ENCODE peak calls at places on chromosomes 3 and 15, in four cellular contexts. A is K562, Z is HepG2, H is A549. V is an unnamed sample.

GRCh38 chr3:37968784-37969600 is 21.6 kb upstream of the VILL start:
- ATAC-seq in A (no peak), Z (no peak), H (no peak), V (no peak)

GRCh38 chr15:85307687-85308045 is 72.7 kb upstream of the AKAP13 start:
- ATAC-seq in A (no peak), Z (no peak), H (no peak), V (no peak)

GRCh38 chr3:156472150-156472549 is 82.8 kb downstream of the SSR3 start:
- ATAC-seq in A (peak), Z (no peak), H (peak), V (no peak)

GRCh38 chr3:71693641-71694040 is 31.6 kb downstream of the EIF4E3 start:
- ATAC-seq in A (no peak), Z (no peak), H (no peak), V (peak)

GRCh38 chr3:183967693-183968092 is 50.0 kb downstream of the ABCC5 start:
- ATAC-seq in A (no peak), Z (no peak), H (no peak), V (no peak)

GRCh38 chr3:71260782-71261181 is 322.7 kb downstream of the FOXP1 start:
- ATAC-seq in A (no peak), Z (no peak), H (no peak), V (no peak)

GRCh38 chr3:52195823-52196331 is 2.1 kb upstream of the ALAS1 start:
- ATAC-seq in A (no peak), Z (peak), H (no peak), V (peak)

GRCh38 chr3:130915567-130916292 is 21.8 kb downstream of the ATP2C1 start:
- ATAC-seq in A (no peak), Z (no peak), H (no peak), V (no peak)

GRCh38 chr15:78934063-78935023 is 10.5 kb downstream of the CTSH start:
- ATAC-seq in A (no peak), Z (no peak), H (no peak), V (peak)

GRCh38 chr3:66812126-66812525 is 186.0 kb upstream of the KBTBD8 start:
- ATAC-seq in A (no peak), Z (no peak), H (no peak), V (no peak)

GRCh38 chr3:47661121-47661752 is 82.6 kb upstream of the CSPG5 start:
- ATAC-seq in A (peak), Z (no peak), H (peak), V (no peak)

GRCh38 chr15:81955709-81956108 is 90.1 kb downstream of the MEX3B start:
- ATAC-seq in A (no peak), Z (no peak), H (no peak), V (no peak)

GRCh38 chr3:45139372-45139894 is 6.7 kb downstream of the CDCP1 start:
- ATAC-seq in A (peak), Z (no peak), H (peak), V (peak)

GRCh38 chr3:15294914-15295313 is 37.5 kb downstream of the SH3BP5 start:
- ATAC-seq in A (no peak), Z (no peak), H (no peak), V (peak)

GRCh38 chr3:157247391-157247790 is 87.4 kb upstream of the CCNL1 start:
- ATAC-seq in A (no peak), Z (no peak), H (no peak), V (no peak)

GRCh38 chr3:49813497-49814174 is at the start of gene UBA7:
- ATAC-seq in A (peak), Z (peak), H (peak), V (peak)

GRCh38 chr15:46034755-46035154 is 399.9 kb downstream of the SQOR start:
- ATAC-seq in A (no peak), Z (no peak), H (no peak), V (no peak)

GRCh38 chr3:9173445-9173844 is 76.0 kb downstream of the SRGAP3 start:
- ATAC-seq in A (no peak), Z (peak), H (no peak), V (no peak)

GRCh38 chr3:132803889-132804288 is 81.7 kb upstream of the NPHP3 start:
- ATAC-seq in A (peak), Z (peak), H (peak), V (no peak)

GRCh38 chr15:72216079-72216478 is 14.9 kb downstream of the PKM start:
- ATAC-seq in A (no peak), Z (no peak), H (no peak), V (no peak)

GRCh38 chr3:14336414-14337285 is 65.8 kb upstream of the SLC6A6 start:
- ATAC-seq in A (no peak), Z (peak), H (no peak), V (no peak)

GRCh38 chr3:65262554-65262953 is 574.8 kb upstream of the ADAMTS9 start:
- ATAC-seq in A (no peak), Z (no peak), H (no peak), V (no peak)

GRCh38 chr3:43473228-43473627 is 148.6 kb downstream of the ANO10 start:
- ATAC-seq in A (peak), Z (no peak), H (no peak), V (no peak)

GRCh38 chr15:85742186-85742751 is 52.5 kb downstream of the KLHL25 start:
- ATAC-seq in A (no peak), Z (no peak), H (no peak), V (peak)

GRCh38 chr3:114504941-114505632 is 211.3 kb downstream of the TIGIT start:
- ATAC-seq in A (no peak), Z (no peak), H (no peak), V (no peak)

GRCh38 chr3:7710284-7710683 is 791.3 kb upstream of the LMCD1 start:
- ATAC-seq in A (no peak), Z (no peak), H (no peak), V (no peak)

GRCh38 chr3:31579828-31580227 is 47.1 kb downstream of the STT3B start:
- ATAC-seq in A (no peak), Z (no peak), H (no peak), V (no peak)

GRCh38 chr15:45529613-45530012 is 7.1 kb upstream of the SLC30A4 start:
- ATAC-seq in A (peak), Z (no peak), H (no peak), V (no peak)

GRCh38 chr15:99928429-99928981 is 195.3 kb upstream of the LYSMD4 start:
- ATAC-seq in A (peak), Z (peak), H (peak), V (peak)

GRCh38 chr3:59150039-59150438 is 100.2 kb upstream of the CFAP20DC start:
- ATAC-seq in A (no peak), Z (no peak), H (no peak), V (no peak)

GRCh38 chr15:41258706-41259471 is 27.8 kb downstream of the CHP1 start:
- ATAC-seq in A (peak), Z (peak), H (peak), V (no peak)

GRCh38 chr3:197356275-197356674 is 57.9 kb upstream of the DLG1 start:
- ATAC-seq in A (peak), Z (no peak), H (no peak), V (no peak)

GRCh38 chr15:99425666-99426301 is 140.0 kb upstream of the MEF2A start:
- ATAC-seq in A (no peak), Z (peak), H (peak), V (peak)

GRCh38 chr3:134279466-134279865 is 28.8 kb upstream of the RYK start:
- ATAC-seq in A (no peak), Z (no peak), H (no peak), V (no peak)

GRCh38 chr3:106386050-106386449 is 517.2 kb upstream of the CBLB start:
- ATAC-seq in A (no peak), Z (no peak), H (no peak), V (no peak)

GRCh38 chr3:121739902-121740301 is 9.6 kb downstream of the GOLGB1 start:
- ATAC-seq in A (no peak), Z (no peak), H (no peak), V (no peak)

GRCh38 chr15:71114066-71114680 is 1.1 kb upstream of the THSD4 start:
- ATAC-seq in A (no peak), Z (no peak), H (peak), V (no peak)

GRCh38 chr3:196351541-196351940 is 13.4 kb upstream of the TM4SF19 start:
- ATAC-seq in A (no peak), Z (no peak), H (no peak), V (no peak)

GRCh38 chr3:188076176-188076575 is 77.8 kb upstream of the LPP start:
- ATAC-seq in A (no peak), Z (no peak), H (no peak), V (peak)
- TF ChIP-seq EP300 in A (no peak), Z (no peak), H (no peak), V (peak)

DNA sequence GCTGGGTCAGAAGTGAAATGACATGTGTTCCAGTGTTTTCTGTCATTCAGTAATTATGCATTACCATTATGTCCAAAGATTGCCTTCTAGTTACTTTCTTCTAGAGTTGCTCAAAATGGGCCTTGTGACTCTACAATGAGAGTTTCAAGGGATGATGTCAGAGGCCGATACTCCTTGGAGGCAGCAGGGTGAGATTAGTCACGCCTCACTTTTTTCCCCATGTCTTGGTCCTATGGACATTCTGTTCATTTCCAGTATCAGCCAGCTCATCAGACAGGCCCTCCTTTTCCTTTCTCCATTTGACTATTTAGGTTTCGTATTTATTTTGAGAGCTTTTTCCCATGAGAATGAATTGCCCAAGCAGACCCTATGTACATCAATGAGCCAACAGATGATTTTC is 17.5 kb downstream of the VGLL3 start:
- ATAC-seq in A (no peak), Z (no peak), H (peak), V (peak)
- TF ChIP-seq EP300 in A (no peak), Z (no peak), H (no peak), V (no peak)

GRCh38 chr3:108667312-108667711 is 77.8 kb downstream of the DZIP3 start:
- ATAC-seq in A (no peak), Z (no peak), H (no peak), V (no peak)
- TF ChIP-seq EP300 in A (no peak), Z (no peak), H (no peak), V (no peak)

GRCh38 chr15:57683481-57683880 is 23.0 kb upstream of the POLR2M start:
- ATAC-seq in A (no peak), Z (no peak), H (no peak), V (peak)
- TF ChIP-seq EP300 in A (no peak), Z (no peak), H (no peak), V (no peak)

GRCh38 chr3:187593347-187593850 is 76.8 kb downstream of the SST start:
- ATAC-seq in A (no peak), Z (no peak), H (no peak), V (no peak)
- TF ChIP-seq EP300 in A (no peak), Z (no peak), H (no peak), V (no peak)

V was measured in gastroesophageal sphincter.